ENCODE peak calls at places on chromosome 6, in seven cellular contexts. Y is H9, W is mesendoderm, F is mesenchymal stem cell, G is IMR-90, U is H1, N is trophoblast cell. K is an unnamed sample.

GRCh38 chr6:38524436-38525145 is 115.1 kb downstream of the BTBD9 start:
- DNase-seq in F (no peak), U (no peak), N (no peak), G (peak), Y (no peak), W (no peak), K (no peak)

GRCh38 chr6:21856096-21856825 is 262.7 kb downstream of the SOX4 start:
- DNase-seq in N (peak), W (peak), G (peak), U (no peak), F (peak), Y (no peak), K (no peak)

GRCh38 chr6:69917834-69918233 is 51.5 kb downstream of the COL19A1 start:
- DNase-seq in G (peak), F (peak), W (peak), N (peak), U (no peak), Y (no peak), K (no peak)

GRCh38 chr6:142331075-142331551 is 29.3 kb downstream of the ADGRG6 start:
- DNase-seq in N (no peak), Y (no peak), F (peak), W (no peak), G (peak), U (no peak), K (peak)

GRCh38 chr6:14286144-14286543 is 168.6 kb downstream of the CD83 start:
- DNase-seq in Y (no peak), N (no peak), F (no peak), U (no peak), W (no peak), G (peak), K (no peak)

GRCh38 chr6:42372699-42373098 is 79.0 kb downstream of the TRERF1 start:
- DNase-seq in Y (no peak), U (no peak), N (no peak), F (no peak), G (no peak), W (no peak), K (no peak)

GRCh38 chr6:153167026-153167891 is 36.2 kb upstream of the RGS17 start:
- DNase-seq in Y (no peak), N (no peak), G (peak), W (peak), F (peak), U (no peak), K (no peak)

GRCh38 chr6:145704153-145704781 is 31.1 kb downstream of the EPM2A start:
- DNase-seq in Y (no peak), G (peak), W (no peak), F (peak), U (no peak), N (no peak), K (no peak)

GRCh38 chr6:34912715-34913464 is 23.8 kb downstream of the ANKS1A start:
- DNase-seq in U (no peak), W (no peak), N (no peak), F (peak), G (peak), Y (no peak), K (no peak)

GRCh38 chr6:44074383-44075136 is 52.7 kb downstream of the MRPL14 start:
- DNase-seq in W (peak), U (no peak), N (no peak), Y (peak), G (peak), F (peak), K (peak)

GRCh38 chr6:165674155-165675029 is 11.4 kb upstream of the PDE10A start:
- DNase-seq in N (no peak), U (no peak), G (no peak), Y (no peak), W (no peak), F (no peak), K (no peak)

DNA sequence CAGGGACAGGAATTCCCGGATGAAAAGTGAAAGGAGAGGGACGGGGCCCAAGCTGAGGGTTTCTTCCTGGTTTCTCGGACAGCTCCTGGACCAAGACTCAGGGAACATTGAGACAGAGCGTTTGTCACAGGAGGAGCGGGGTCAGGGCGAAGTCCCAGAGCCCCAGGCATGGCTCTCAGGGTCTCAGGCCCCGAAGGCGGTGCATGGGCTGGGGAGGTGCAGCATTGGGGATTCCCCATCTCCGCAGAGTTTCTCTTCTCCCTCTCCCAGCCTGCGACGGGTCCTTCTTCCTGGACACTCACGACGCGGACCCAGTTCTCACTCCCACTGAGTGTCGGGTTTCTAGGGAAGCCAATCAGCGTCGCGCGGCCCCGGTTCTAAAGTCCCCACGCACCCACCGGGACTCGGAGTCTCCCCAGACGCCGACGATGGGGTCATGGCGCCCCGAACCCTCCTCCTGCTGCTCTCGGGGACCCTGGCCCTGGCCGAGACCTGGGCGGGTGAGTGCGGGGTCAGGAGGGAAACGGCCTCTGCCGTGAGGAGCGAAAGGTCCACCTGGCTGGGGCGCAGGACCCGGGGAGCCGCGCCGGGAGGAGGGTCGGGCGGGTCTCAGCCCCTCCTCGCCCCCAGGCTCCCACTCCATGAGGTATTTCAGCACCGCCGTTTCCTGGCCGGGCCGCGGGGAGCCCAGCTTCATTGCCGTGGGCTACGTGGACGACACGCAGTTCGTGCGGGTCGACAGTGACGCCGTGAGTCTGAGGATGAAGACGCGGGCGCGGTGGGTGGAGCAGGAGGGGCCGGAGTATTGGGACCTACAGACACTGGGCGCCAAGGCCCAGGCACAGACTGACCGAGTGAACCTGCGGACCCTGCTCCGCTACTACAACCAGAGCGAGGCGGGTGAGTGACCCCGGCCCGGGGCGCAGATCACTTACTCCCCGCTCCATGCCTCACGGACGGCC is 54.6 kb upstream of the POLR1H start:
- DNase-seq in G (peak), F (peak), Y (peak), N (peak), W (peak), U (no peak), K (no peak)
- H3K4me2 ChIP-seq in G (peak), F (peak), Y (peak), N (peak), W (peak), U (peak), K (peak)

GRCh38 chr6:135970750-135971149 is 119.2 kb downstream of the PDE7B start:
- DNase-seq in W (no peak), F (no peak), N (no peak), G (no peak), Y (no peak), U (no peak), K (no peak)

GRCh38 chr6:135972120-135972519 is 120.6 kb downstream of the PDE7B start:
- DNase-seq in G (no peak), W (no peak), Y (no peak), U (no peak), N (no peak), F (no peak), K (no peak)

GRCh38 chr6:135976585-135976984 is 125.1 kb downstream of the PDE7B start:
- DNase-seq in Y (no peak), N (no peak), G (no peak), F (no peak), W (no peak), U (no peak), K (no peak)

GRCh38 chr6:135974416-135974815 is 122.9 kb downstream of the PDE7B start:
- DNase-seq in W (no peak), G (no peak), U (no peak), F (no peak), N (no peak), Y (no peak), K (no peak)

GRCh38 chr6:135972586-135972985 is 121.1 kb downstream of the PDE7B start:
- DNase-seq in G (no peak), U (no peak), N (no peak), F (no peak), Y (no peak), W (no peak), K (no peak)
- H3K18ac ChIP-seq in G (no peak), U (no peak), N (no peak), F (no peak), Y (no peak), W (no peak), K (no peak)

DNA sequence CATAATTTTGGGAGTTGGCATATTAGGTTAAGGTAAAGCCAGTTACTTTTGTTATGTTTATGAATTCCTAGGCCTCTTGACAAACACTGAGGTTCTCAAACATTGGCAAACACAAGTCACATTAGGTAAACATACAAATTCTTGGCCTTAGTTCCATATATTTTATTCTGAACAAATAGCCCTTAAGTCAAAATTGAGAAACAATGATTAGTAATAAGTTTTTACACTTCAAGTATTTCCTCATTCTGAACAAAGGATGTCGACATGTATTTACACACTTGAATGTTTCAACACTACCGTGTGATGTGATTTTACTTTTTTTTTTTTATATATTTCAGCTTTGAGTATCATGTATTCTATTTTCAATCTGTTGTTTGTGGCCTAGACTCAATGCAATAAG is 3.8 kb upstream of the ECHDC1 start:
- DNase-seq in U (no peak), Y (no peak), W (no peak), G (no peak), F (peak), N (no peak), K (no peak)
- H3K4me2 ChIP-seq in U (no peak), Y (no peak), W (no peak), G (peak), F (no peak), N (no peak), K (no peak)

GRCh38 chr6:126716826-126717514 is 377.1 kb downstream of the CENPW start:
- DNase-seq in N (no peak), G (peak), F (no peak), W (peak), U (no peak), Y (no peak), K (peak)
- H3K18ac ChIP-seq in N (no peak), G (no peak), F (no peak), W (no peak), U (no peak), Y (no peak), K (no peak)

GRCh38 chr6:2305951-2306350 is 60.5 kb upstream of the GMDS start:
- DNase-seq in U (no peak), F (no peak), Y (no peak), N (no peak), W (no peak), G (no peak), K (no peak)

GRCh38 chr6:2307794-2308193 is 62.4 kb upstream of the GMDS start:
- DNase-seq in F (no peak), G (no peak), W (no peak), Y (no peak), N (no peak), U (no peak), K (no peak)

GRCh38 chr6:2310042-2310441 is 64.6 kb upstream of the GMDS start:
- DNase-seq in G (no peak), W (no peak), Y (no peak), U (no peak), N (no peak), F (no peak), K (no peak)

GRCh38 chr6:2309138-2309537 is 63.7 kb upstream of the GMDS start:
- DNase-seq in Y (no peak), U (no peak), G (no peak), F (no peak), W (no peak), N (no peak), K (no peak)
- H3K4me2 ChIP-seq in Y (no peak), U (no peak), G (no peak), F (no peak), W (no peak), N (no peak), K (no peak)

GRCh38 chr6:159023893-159024292 is 20.9 kb downstream of the TAGAP start:
- DNase-seq in N (no peak), W (no peak), U (no peak), Y (no peak), G (no peak), F (no peak), K (no peak)

GRCh38 chr6:159014406-159014805 is 14.4 kb upstream of the RSPH3 start:
- DNase-seq in G (no peak), Y (no peak), U (no peak), N (no peak), W (no peak), F (no peak), K (no peak)

GRCh38 chr6:159017757-159018559 is 18.0 kb upstream of the RSPH3 start:
- DNase-seq in N (no peak), W (no peak), G (no peak), Y (no peak), U (no peak), F (no peak), K (no peak)

DNA sequence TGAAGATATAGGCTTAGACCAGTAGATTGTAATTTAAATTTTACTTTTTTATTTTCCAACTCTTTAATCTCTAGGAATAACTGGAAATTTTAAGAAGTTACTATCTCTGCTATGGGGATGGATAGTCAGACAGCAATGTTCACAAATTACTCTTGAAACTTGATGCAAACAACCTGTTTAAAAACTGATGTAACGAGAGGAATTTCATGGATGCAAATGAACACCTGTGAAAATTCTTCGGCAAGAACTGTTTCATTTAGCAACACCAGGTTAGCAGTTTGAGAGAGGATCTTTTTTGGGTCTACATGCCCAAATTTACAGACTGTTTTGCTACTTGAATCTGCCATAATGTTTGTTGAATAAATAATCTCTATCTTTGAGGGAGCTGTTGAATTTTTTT is 20.0 kb upstream of the RSPH3 start:
- DNase-seq in G (no peak), Y (no peak), N (no peak), F (no peak), W (no peak), U (no peak), K (no peak)
- H3K18ac ChIP-seq in G (no peak), Y (no peak), N (no peak), F (no peak), W (no peak), U (no peak), K (no peak)

GRCh38 chr6:32565511-32565910 is 24.1 kb downstream of the HLA-DRB1 start:
- DNase-seq in F (no peak), G (no peak), U (no peak), Y (no peak), W (no peak), N (no peak), K (no peak)

GRCh38 chr6:32558426-32559057 is 28.5 kb upstream of the HLA-DRB5 start:
- DNase-seq in F (no peak), G (no peak), U (no peak), W (peak), Y (no peak), N (no peak), K (no peak)

GRCh38 chr6:32562931-32563330 is 26.7 kb downstream of the HLA-DRB1 start:
- DNase-seq in U (no peak), N (no peak), F (no peak), W (no peak), G (no peak), Y (no peak), K (no peak)

GRCh38 chr6:32554269-32554919 is 24.3 kb upstream of the HLA-DRB5 start:
- DNase-seq in G (no peak), W (no peak), N (no peak), Y (no peak), F (no peak), U (no peak), K (no peak)

GRCh38 chr6:32559747-32560146 is 29.7 kb upstream of the HLA-DRB5 start:
- DNase-seq in G (no peak), W (no peak), N (no peak), F (no peak), U (no peak), Y (no peak), K (no peak)
- H3K4me2 ChIP-seq in G (no peak), W (no peak), N (no peak), F (no peak), U (no peak), Y (no peak), K (no peak)

DNA sequence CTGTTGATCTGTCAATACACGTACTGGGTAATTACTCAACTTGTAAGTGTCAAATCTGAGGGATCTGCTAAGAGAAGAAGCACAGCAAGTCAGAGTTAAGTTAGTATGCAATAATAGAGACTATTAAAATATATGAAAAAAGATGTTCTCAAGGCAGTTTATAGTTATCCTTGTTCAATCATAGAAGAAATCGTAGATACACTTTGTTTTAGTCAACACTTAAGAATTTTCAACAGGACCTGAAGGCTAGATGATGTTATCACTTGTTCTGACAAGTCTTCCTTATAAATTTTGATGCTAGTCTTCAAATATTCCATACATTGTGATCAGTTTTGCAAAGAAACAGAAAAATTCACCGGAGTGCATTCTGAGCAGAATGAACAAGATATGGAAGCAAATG is 91.1 kb upstream of the KCNQ5 start:
- DNase-seq in G (no peak), Y (no peak), U (no peak), W (no peak), F (no peak), N (no peak), K (no peak)
- H3K18ac ChIP-seq in G (no peak), Y (no peak), U (no peak), W (no peak), F (no peak), N (no peak), K (no peak)

K was measured in neuronal stem cell.